ENCODE peak calls at places on chromosomes 1 and 21, in four cellular contexts. D, B, F and L are unnamed samples.

GRCh38 chr1:174051956-174052355 is 29.8 kb upstream of the RC3H1 start:
- DNase-seq in D (no peak), B (peak), F (no peak), L (no peak)

GRCh38 chr21:26041441-26042180 is 129.0 kb downstream of the APP start:
- DNase-seq in F (no peak), D (no peak), B (no peak), L (no peak)

GRCh38 chr1:100502052-100502792 is 35.7 kb upstream of the GPR88 start:
- DNase-seq in F (no peak), D (no peak), B (no peak), L (no peak)

GRCh38 chr1:115564201-115564600 is 77.6 kb upstream of the VANGL1 start:
- DNase-seq in B (no peak), D (no peak), F (no peak), L (no peak)

GRCh38 chr1:9687120-9687875 is 35.8 kb downstream of the PIK3CD start:
- DNase-seq in B (no peak), D (peak), F (peak), L (peak)

GRCh38 chr1:113676524-113676923 is 82.8 kb downstream of the PHTF1 start:
- DNase-seq in F (no peak), D (no peak), B (no peak), L (no peak)

GRCh38 chr1:174367892-174368291 is 79.9 kb upstream of the GPR52 start:
- DNase-seq in D (no peak), F (no peak), B (peak), L (no peak)

GRCh38 chr1:212856755-212857154 is 1.3 kb upstream of the FLVCR1 start:
- DNase-seq in D (no peak), F (no peak), B (no peak), L (no peak)

GRCh38 chr1:153922838-153923652 is at the start of gene GATAD2B:
- DNase-seq in F (peak), B (peak), D (peak), L (peak)

GRCh38 chr21:39885119-39885848 is 18.0 kb downstream of the PCP4 start:
- DNase-seq in D (peak), F (no peak), B (peak), L (peak)

GRCh38 chr1:30109853-30110252 is 613.5 kb downstream of the MATN1 start:
- DNase-seq in D (no peak), B (no peak), F (no peak), L (peak)

GRCh38 chr1:23556661-23557470 is 2.4 kb downstream of the ID3 start:
- DNase-seq in F (no peak), D (peak), B (no peak), L (no peak)

GRCh38 chr1:41169066-41169798 is 72.9 kb downstream of the SCMH1 start:
- DNase-seq in F (no peak), B (no peak), D (no peak), L (no peak)

GRCh38 chr1:151838491-151839412 is 868 bp downstream of the C2CD4D start:
- DNase-seq in D (no peak), B (no peak), F (no peak), L (no peak)

GRCh38 chr1:168224991-168225390 is 813 bp upstream of the SFT2D2 start:
- DNase-seq in B (no peak), F (no peak), D (no peak), L (no peak)

GRCh38 chr1:201741763-201742342 is 87.1 kb upstream of the IPO9 start:
- DNase-seq in F (no peak), B (no peak), D (no peak), L (no peak)

GRCh38 chr1:82160036-82160435 is 359.3 kb downstream of the ADGRL2 start:
- DNase-seq in D (no peak), F (no peak), B (no peak), L (no peak)

GRCh38 chr1:204376919-204377799 is 17.4 kb upstream of the PLEKHA6 start:
- DNase-seq in B (no peak), D (no peak), F (no peak), L (no peak)

GRCh38 chr21:44571844-44572782 is 1.4 kb upstream of the KRTAP10-4 start:
- DNase-seq in D (no peak), B (no peak), F (no peak), L (no peak)

GRCh38 chr1:43315481-43315880 is 14.7 kb downstream of the TIE1 start:
- DNase-seq in D (no peak), F (no peak), B (peak), L (peak)

GRCh38 chr1:42963378-42964005 is 4.8 kb upstream of the SLC2A1 start:
- DNase-seq in F (no peak), B (no peak), D (peak), L (no peak)

GRCh38 chr1:244214009-244214967 is 163.2 kb downstream of the ZBTB18 start:
- DNase-seq in B (no peak), D (no peak), F (no peak), L (no peak)

GRCh38 chr1:17405898-17406759 is 33.3 kb downstream of the RCC2 start:
- DNase-seq in F (peak), B (peak), D (peak), L (no peak)